ENCODE peak calls at places on chromosomes 3 and 15, in seven cellular contexts. D is AG04450, X is mucosa of descending colon, S is epithelial cell of esophagus, Z is cardiac muscle cell, B is GM23338, H is tibial artery. Q is an unnamed sample.
A peak's percentile ranks its signal among the peaks of the same experiment; 100 is the strongest.

GRCh38 chr15:49990835-49991540 is 128.0 kb downstream of the ATP8B4 start:
- DNase-seq in S (no peak), Z (no peak), D (peak; percentile 81), B (no peak), H (no peak), X (no peak), Q (peak; percentile 33)

GRCh38 chr3:36653095-36653494 is 111.3 kb downstream of the DCLK3 start:
- DNase-seq in D (no peak), H (no peak), X (no peak), S (peak; percentile 87), Z (no peak), B (no peak), Q (no peak)

GRCh38 chr3:113454057-113454456 is 12.8 kb upstream of the CFAP44 start:
- DNase-seq in D (no peak), S (no peak), B (no peak), X (no peak), Z (peak; percentile 53), H (no peak), Q (no peak)

GRCh38 chr15:96339662-96340347 is 9.3 kb downstream of the NR2F2 start:
- DNase-seq in B (no peak), H (no peak), D (no peak), X (peak; percentile 39), S (no peak), Z (no peak), Q (no peak)

GRCh38 chr15:67884514-67885225 is 44.8 kb upstream of the RNU6-1 start:
- DNase-seq in Z (peak; percentile 88), D (no peak), B (peak; percentile 92), X (peak; percentile 93), H (peak; percentile 62), S (peak; percentile 82), Q (no peak)

GRCh38 chr3:45011756-45012441 is 14.2 kb upstream of the CLEC3B start:
- DNase-seq in B (no peak), D (peak; percentile 80), X (no peak), S (peak; percentile 38), H (peak; percentile 75), Z (no peak), Q (peak; percentile 79)

GRCh38 chr3:126098391-126098858 is 14.5 kb upstream of the SLC41A3 start:
- DNase-seq in S (no peak), D (no peak), H (no peak), B (no peak), X (no peak), Z (no peak), Q (no peak)

GRCh38 chr3:39467394-39468107 is at the start of gene MOBP:
- DNase-seq in Z (no peak), D (no peak), H (no peak), B (peak; percentile 30), X (no peak), S (no peak), Q (no peak)

GRCh38 chr3:136862611-136862951 is 573 bp downstream of the NCK1 start:
- DNase-seq in X (peak; percentile 56), S (peak; percentile 84), H (peak; percentile 70), Z (peak; percentile 62), B (peak; percentile 70), D (peak; percentile 16), Q (no peak)

GRCh38 chr3:185473290-185473815 is 25.5 kb downstream of the TMEM41A start:
- DNase-seq in B (no peak), S (no peak), X (no peak), D (no peak), H (no peak), Z (no peak), Q (no peak)

GRCh38 chr3:88385090-88385489 is 235.3 kb downstream of the C3orf38 start:
- DNase-seq in B (peak; percentile 21), X (no peak), H (no peak), S (peak; percentile 36), D (no peak), Z (no peak), Q (no peak)

GRCh38 chr15:98131924-98132323 is 171.4 kb downstream of the ARRDC4 start:
- DNase-seq in D (no peak), H (no peak), B (no peak), Z (no peak), S (no peak), X (no peak), Q (no peak)

GRCh38 chr3:170724599-170724998 is 138.7 kb upstream of the SLC7A14 start:
- DNase-seq in B (no peak), H (peak; percentile 71), X (peak; percentile 5), Z (no peak), D (no peak), S (peak; percentile 47), Q (peak; percentile 85)

GRCh38 chr3:151877269-151877668 is 3.8 kb downstream of the SUCNR1 start:
- DNase-seq in D (no peak), X (no peak), B (no peak), S (no peak), H (no peak), Z (no peak), Q (no peak)

GRCh38 chr3:192514081-192514753 is 213.1 kb downstream of the FGF12 start:
- DNase-seq in B (peak; percentile 90), D (no peak), X (peak; percentile 5), H (no peak), Z (peak; percentile 80), S (peak; percentile 41), Q (no peak)

GRCh38 chr15:82595203-82595602 is 52.0 kb downstream of the CPEB1 start:
- DNase-seq in D (no peak), H (no peak), S (no peak), Z (no peak), B (no peak), X (no peak), Q (no peak)

GRCh38 chr3:190213726-190214125 is 93.0 kb upstream of the P3H2 start:
- DNase-seq in B (no peak), S (no peak), H (no peak), D (no peak), Z (no peak), X (no peak), Q (no peak)

GRCh38 chr15:27660676-27661075 is 438.4 kb downstream of the OCA2 start:
- DNase-seq in S (no peak), D (no peak), X (no peak), Z (no peak), B (no peak), H (no peak), Q (no peak)

GRCh38 chr3:126716057-126716456 is 12.0 kb downstream of the CHCHD6 start:
- DNase-seq in Z (no peak), H (no peak), D (no peak), S (no peak), B (no peak), X (no peak), Q (no peak)

GRCh38 chr15:53811530-53811929 is 52.1 kb upstream of the WDR72 start:
- DNase-seq in B (peak; percentile 45), D (no peak), S (peak; percentile 55), H (no peak), Z (no peak), X (peak; percentile 54), Q (no peak)

GRCh38 chr15:70121656-70122297 is 24.1 kb upstream of the TLE3 start:
- DNase-seq in S (peak; percentile 60), H (peak; percentile 88), X (peak; percentile 40), D (peak; percentile 45), B (no peak), Z (no peak), Q (no peak)
- TF ChIP-seq CTCF in S (peak; percentile 25), H (no peak), X (no peak), D (peak; percentile 12), B (peak; percentile 12), Z (no peak), Q (no peak)

GRCh38 chr3:108331792-108332191 is 35.4 kb downstream of the HHLA2 start:
- DNase-seq in Z (no peak), S (no peak), H (no peak), D (no peak), B (no peak), X (no peak), Q (no peak)
- H3K4me3 ChIP-seq in Z (no peak overlapping the region), S (no peak overlapping the region), H (no peak overlapping the region), D (no peak overlapping the region), B (no peak overlapping the region), X (no peak overlapping the region), Q (no peak overlapping the region)

GRCh38 chr3:49930922-49931321 is 1.3 kb upstream of the MON1A start:
- DNase-seq in H (no peak), Z (peak; percentile 81), B (peak; percentile 94), D (no peak), S (peak; percentile 13), X (no peak), Q (no peak)
- TF ChIP-seq CTCF in H (no peak), Z (no peak), B (peak; percentile 38), D (no peak), S (no peak), X (no peak), Q (no peak)

DNA sequence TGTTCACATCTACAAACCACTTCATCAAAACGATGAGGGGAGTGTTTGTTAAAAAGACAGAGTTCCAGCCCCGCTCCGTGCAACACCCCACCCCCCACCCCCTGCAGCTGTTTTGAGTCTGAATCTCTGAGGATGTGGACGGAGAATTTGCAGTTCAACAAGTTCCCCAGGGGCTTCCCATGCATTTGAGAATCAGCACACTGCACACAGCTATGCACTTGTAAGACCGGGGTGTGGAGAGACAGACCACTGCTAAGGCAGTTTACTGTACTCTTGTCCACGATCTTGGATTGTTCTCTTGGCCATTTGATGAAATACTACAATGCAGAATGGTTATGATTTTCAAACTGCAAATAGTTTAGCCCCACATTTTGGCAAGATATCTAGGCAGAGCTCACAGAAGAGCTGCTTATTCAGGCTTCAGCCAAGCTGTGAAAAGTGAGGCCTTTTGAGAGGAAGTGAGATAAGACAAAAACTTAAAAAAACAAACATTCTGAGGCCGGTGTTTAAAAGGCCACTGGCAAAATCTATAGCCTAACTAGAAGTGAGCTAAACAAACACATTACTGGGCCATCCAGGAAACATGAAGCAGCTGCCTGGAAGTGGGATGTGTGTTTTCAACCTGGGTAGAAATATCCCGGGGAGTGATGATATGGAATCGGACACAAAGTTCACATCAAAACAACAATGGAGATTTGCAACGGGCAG is 308.2 kb upstream of the ADAMTS9 start:
- DNase-seq in B (no peak), H (no peak), Z (peak; percentile 9), X (no peak), D (no peak), S (no peak), Q (no peak)
- H3K4me3 ChIP-seq in B (no peak overlapping the region), H (no peak overlapping the region), Z (no peak overlapping the region), X (no peak overlapping the region), D (no peak overlapping the region), S (no peak overlapping the region), Q (no peak overlapping the region)

GRCh38 chr15:61444585-61444984 is 215.5 kb upstream of the RORA start:
- DNase-seq in S (no peak), X (no peak), Z (no peak), B (no peak), D (no peak), H (no peak), Q (no peak)

DNA sequence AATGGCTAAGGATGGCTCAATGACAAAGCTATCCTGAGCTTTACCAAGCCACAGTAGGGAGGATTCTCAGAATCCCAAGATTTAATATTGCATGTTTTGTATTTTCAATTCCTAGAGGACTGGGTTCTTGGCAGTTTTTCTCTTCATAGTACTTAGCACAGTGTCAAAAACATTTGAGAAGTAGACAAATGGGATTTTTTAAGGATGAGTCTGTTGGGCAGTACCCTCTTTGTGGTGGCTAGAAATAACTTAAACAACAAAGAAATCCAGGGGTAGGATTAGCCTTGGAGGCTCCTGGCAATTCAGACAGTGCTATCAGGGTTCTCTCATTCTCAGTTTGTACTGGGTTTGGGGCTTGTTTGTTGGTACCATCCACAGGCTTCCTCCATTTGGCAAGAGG is 212.8 kb upstream of the RORA start:
- DNase-seq in X (no peak), B (no peak), Z (no peak), H (no peak), D (no peak), S (no peak), Q (no peak)
- TF ChIP-seq CTCF in X (no peak), B (no peak), Z (no peak), H (no peak), D (no peak), S (no peak), Q (no peak)

GRCh38 chr15:76994001-76994400 is 925 bp upstream of the PSTPIP1 start:
- DNase-seq in S (peak; percentile 80), B (no peak), X (no peak), H (no peak), Z (no peak), D (no peak), Q (no peak)
- H3K4me3 ChIP-seq in S (no peak overlapping the region), B (no peak overlapping the region), X (no peak overlapping the region), H (no peak overlapping the region), Z (no peak overlapping the region), D (no peak overlapping the region), Q (no peak overlapping the region)